ENCODE peak calls at places on chromosome 15, in ten cellular contexts. F is WTC11; A is colonic mucosa; K is CD8-positive, alpha-beta T cell; B is Peyer's patch; U is neural crest cell; R is tibial artery; X is IMR-90; Z is endothelial cell of umbilical vein; Y is omental fat pad. D is an unnamed sample.

GRCh38 chr15:91896656-91897055 is 43.1 kb downstream of the SLCO3A1 start:
- DNase-seq in U (no peak), Y (no peak), B (no peak), X (no peak), R (no peak), F (no peak), K (no peak), A (no peak), Z (no peak), D (no peak)

GRCh38 chr15:70195171-70195807 is 97.6 kb upstream of the TLE3 start:
- DNase-seq in Y (no peak), U (no peak), K (no peak), Z (no peak), X (no peak), F (no peak), B (no peak), R (no peak), A (no peak), D (no peak)

GRCh38 chr15:97968380-97968779 is 7.9 kb downstream of the ARRDC4 start:
- DNase-seq in R (no peak), F (no peak), B (no peak), X (peak; percentile 90), K (no peak), U (no peak), Z (no peak), Y (no peak), A (no peak), D (no peak)

GRCh38 chr15:27842526-27842925 is 256.6 kb downstream of the OCA2 start:
- DNase-seq in R (no peak), F (no peak), U (no peak), A (no peak), K (no peak), Z (no peak), Y (no peak), X (no peak), B (no peak), D (no peak)

GRCh38 chr15:70559223-70559823 is 204.0 kb downstream of the UACA start:
- DNase-seq in U (no peak), Y (no peak), Z (peak; percentile 55), X (peak; percentile 44), K (peak; percentile 56), R (peak; percentile 55), B (peak; percentile 84), F (no peak), A (peak; percentile 30), D (peak; percentile 45)

GRCh38 chr15:85407421-85408269 is 27.2 kb downstream of the AKAP13 start:
- DNase-seq in R (no peak), A (peak; percentile 34), B (no peak), X (peak; percentile 90), Y (no peak), F (no peak), K (no peak), Z (peak; percentile 92), U (no peak), D (no peak)

GRCh38 chr15:31463521-31464102 is 137.0 kb downstream of the KLF13 start:
- DNase-seq in Z (peak; percentile 52), F (no peak), U (no peak), A (no peak), X (no peak), R (no peak), K (no peak), B (peak; percentile 43), Y (no peak), D (no peak)

GRCh38 chr15:65982941-65983340 is 113.7 kb downstream of the RAB11A start:
- DNase-seq in X (no peak), F (no peak), U (no peak), Y (no peak), Z (no peak), B (no peak), A (no peak), R (no peak), K (no peak), D (no peak)

GRCh38 chr15:100818927-100819326 is 60.7 kb upstream of the ALDH1A3 start:
- DNase-seq in A (no peak), R (no peak), X (peak; percentile 72), Z (no peak), U (no peak), F (no peak), B (no peak), K (no peak), Y (no peak), D (no peak)

GRCh38 chr15:27133244-27133643 is 162.3 kb downstream of the GABRG3 start:
- DNase-seq in A (no peak), B (no peak), X (no peak), R (no peak), U (no peak), F (no peak), K (no peak), Z (no peak), Y (no peak), D (no peak)

GRCh38 chr15:70056091-70056680 is 41.5 kb downstream of the TLE3 start:
- DNase-seq in X (no peak), A (no peak), Z (no peak), F (peak; percentile 4), K (no peak), U (no peak), R (no peak), B (peak; percentile 40), Y (no peak), D (no peak)

GRCh38 chr15:70474682-70475438 is 288.5 kb downstream of the UACA start:
- DNase-seq in F (no peak), Y (peak; percentile 55), K (no peak), U (no peak), R (peak; percentile 87), A (no peak), Z (peak; percentile 96), B (no peak), X (peak; percentile 96), D (no peak)

GRCh38 chr15:76973362-76973743 is 21.6 kb upstream of the PSTPIP1 start:
- DNase-seq in Z (peak; percentile 56), Y (no peak), F (peak; percentile 84), K (peak; percentile 55), A (no peak), U (peak; percentile 49), B (peak; percentile 70), R (no peak), X (peak; percentile 20), D (peak; percentile 71)

GRCh38 chr15:88747626-88748025 is 55.6 kb upstream of the ACAN start:
- DNase-seq in F (no peak), X (no peak), A (no peak), Z (no peak), Y (no peak), B (no peak), U (no peak), K (no peak), R (no peak), D (no peak)

GRCh38 chr15:77577350-77577749 is 55.4 kb downstream of the LINGO1 start:
- DNase-seq in Y (no peak), R (no peak), K (no peak), B (no peak), X (no peak), U (no peak), Z (no peak), A (no peak), F (no peak), D (no peak)

DNA sequence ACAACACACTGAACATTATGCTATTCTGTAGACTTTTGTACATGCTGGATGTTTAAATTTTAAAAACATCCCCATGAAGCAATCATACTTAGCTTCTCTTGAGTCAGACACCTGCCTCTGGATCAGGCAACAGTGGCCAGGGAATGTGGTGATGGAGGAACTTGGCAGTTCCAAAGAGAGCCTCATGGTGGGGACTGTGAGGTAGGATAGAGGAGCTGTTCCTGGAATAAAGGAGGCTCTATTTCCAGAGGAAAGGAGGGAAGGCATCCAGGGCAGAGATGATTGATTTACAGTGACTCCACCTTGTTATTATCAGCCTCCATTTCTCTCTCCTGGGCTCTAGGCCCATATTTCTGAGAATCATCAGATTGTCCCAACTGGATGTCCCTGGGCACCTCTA is 35.0 kb upstream of the ABHD17C start:
- DNase-seq in X (peak; percentile 41), R (no peak), Y (no peak), B (peak; percentile 61), F (peak; percentile 53), Z (peak; percentile 24), A (no peak), U (peak; percentile 32), K (no peak), D (no peak)
- TF ChIP-seq CTCF in X (peak; percentile 40), R (peak; percentile 40), Y (no peak), B (peak; percentile 21), F (peak; percentile 48), Z (peak; percentile 17), A (peak; percentile 28), U (peak; percentile 64), K (no peak), D (no peak)

GRCh38 chr15:33988384-33988783 is 20.1 kb downstream of the CHRM5 start:
- DNase-seq in F (no peak), K (no peak), Y (no peak), R (no peak), A (no peak), U (no peak), X (peak; percentile 51), B (no peak), Z (peak; percentile 20), D (no peak)
- TF ChIP-seq CTCF in F (no peak), K (no peak), Y (no peak), R (no peak), A (no peak), U (no peak), X (no peak), B (no peak), Z (no peak), D (no peak)

DNA sequence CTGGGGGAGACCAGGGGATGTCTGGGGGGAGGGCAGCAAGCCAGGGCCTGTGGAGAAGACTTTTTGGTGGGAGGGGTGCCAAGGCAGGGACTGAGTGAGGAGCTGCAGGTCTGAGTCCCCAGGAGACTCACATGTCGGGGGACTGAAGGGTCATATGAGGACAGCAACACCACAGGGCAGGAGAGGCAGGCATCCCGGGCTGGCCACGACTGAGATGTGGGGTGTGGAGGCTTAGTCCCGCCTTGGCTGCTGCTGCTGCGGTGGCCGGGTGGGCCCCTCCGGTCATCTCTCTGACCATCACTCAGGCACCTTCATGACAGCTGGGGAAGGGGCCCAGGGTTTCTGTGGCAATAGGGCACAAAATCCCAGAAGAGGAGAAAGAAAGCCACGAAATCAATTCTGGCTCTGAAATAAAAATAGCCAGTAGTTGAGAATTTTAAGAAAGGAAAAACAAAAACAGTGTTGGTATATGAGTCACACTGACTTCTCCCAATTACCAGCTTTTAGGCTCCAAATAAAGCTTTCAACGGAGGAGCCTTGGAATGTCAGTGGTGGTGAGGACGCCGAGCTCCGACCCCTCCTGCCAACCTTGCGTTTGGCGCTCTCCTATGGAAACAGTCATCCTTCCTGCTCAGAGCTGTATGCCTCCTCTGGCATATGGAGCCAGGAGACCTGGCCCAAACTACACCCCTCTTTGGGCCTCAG is 52.9 kb upstream of the ITGA11 start:
- DNase-seq in Z (no peak), X (peak; percentile 59), K (no peak), Y (no peak), B (no peak), F (no peak), U (no peak), A (no peak), R (peak; percentile 58), D (no peak)
- TF ChIP-seq CTCF in Z (no peak), X (no peak), K (no peak), Y (no peak), B (no peak), F (no peak), U (no peak), A (no peak), R (no peak), D (no peak)

DNA sequence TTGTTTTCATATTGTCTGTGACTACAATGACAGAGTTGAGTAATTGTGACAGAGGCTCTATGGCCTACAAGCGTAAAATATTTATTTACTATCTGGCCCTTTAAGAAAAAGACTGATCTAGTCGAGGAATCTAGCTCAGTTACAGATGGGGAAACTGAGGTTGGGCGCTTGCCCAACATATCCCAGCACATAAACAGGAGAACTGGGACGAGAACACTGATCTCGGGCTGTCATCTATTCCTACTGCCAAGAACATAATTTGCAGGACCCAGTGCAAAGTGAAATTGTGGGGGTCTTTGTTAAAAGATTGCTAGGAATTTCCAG is 1.9 kb downstream of the FES start:
- DNase-seq in F (no peak), R (no peak), K (no peak), A (no peak), X (no peak), Z (no peak), U (no peak), Y (no peak), B (no peak), D (no peak)
- TF ChIP-seq CTCF in F (no peak), R (no peak), K (peak; percentile 19), A (no peak), X (no peak), Z (no peak), U (peak; percentile 16), Y (no peak), B (no peak), D (no peak)